ENCODE peak calls at places on chromosome 17, in four cellular contexts. P is thoracic aorta, K is H1, V is HFF-Myc. C is an unnamed sample.

GRCh38 chr17:37699285-37699973 is 45.4 kb downstream of the HNF1B start:
- DNase-seq in P (no peak), K (no peak), V (no peak), C (no peak)

GRCh38 chr17:78774956-78775571 is 7.0 kb downstream of the CYTH1 start:
- DNase-seq in P (no peak), K (no peak), V (no peak), C (no peak)

GRCh38 chr17:17935321-17936271 is 36.6 kb downstream of the TOM1L2 start:
- DNase-seq in P (no peak), K (no peak), V (no peak), C (peak)

GRCh38 chr17:79631640-79632431 is 21.0 kb upstream of the RBFOX3 start:
- DNase-seq in P (no peak), K (no peak), V (no peak), C (no peak)

GRCh38 chr17:62980842-62981241 is 14.8 kb downstream of the TANC2 start:
- DNase-seq in P (no peak), K (no peak), V (no peak), C (no peak)

GRCh38 chr17:16920628-16921020 is 51.3 kb downstream of the TNFRSF13B start:
- DNase-seq in P (no peak), K (no peak), V (no peak), C (no peak)

GRCh38 chr17:64661981-64662773 is at the start of gene SMURF2:
- DNase-seq in P (peak), K (peak), V (no peak), C (no peak)

GRCh38 chr17:60646701-60647100 is 30.9 kb upstream of the BCAS3 start:
- DNase-seq in P (no peak), K (no peak), V (no peak), C (no peak)

GRCh38 chr17:19991252-19991885 is 13.7 kb upstream of the AKAP10 start:
- DNase-seq in P (no peak), K (no peak), V (no peak), C (no peak)

GRCh38 chr17:20997711-20998570 is 44.9 kb downstream of the USP22 start:
- DNase-seq in P (no peak), K (no peak), V (no peak), C (no peak)

GRCh38 chr17:79026345-79027273 is 2.6 kb downstream of the C1QTNF1 start:
- DNase-seq in P (no peak), K (no peak), V (peak), C (no peak)

GRCh38 chr17:68539536-68540469 is 27.6 kb downstream of the PRKAR1A start:
- DNase-seq in P (no peak), K (no peak), V (peak), C (peak)

GRCh38 chr17:77301694-77302087 is 160.9 kb downstream of the SEC14L1 start:
- DNase-seq in P (no peak), K (no peak), V (no peak), C (no peak)

GRCh38 chr17:80099291-80100034 is 1.9 kb upstream of the GAA start:
- DNase-seq in P (no peak), K (no peak), V (no peak), C (no peak)

GRCh38 chr17:13016881-13017622 is 775 bp downstream of the ELAC2 start:
- DNase-seq in P (no peak), K (no peak), V (no peak), C (no peak)

GRCh38 chr17:73182616-73183310 is 10.1 kb upstream of the COG1 start:
- DNase-seq in P (no peak), K (no peak), V (no peak), C (no peak)

GRCh38 chr17:76902476-76902875 is 34.3 kb downstream of the MGAT5B start:
- DNase-seq in P (no peak), K (no peak), V (no peak), C (no peak)

GRCh38 chr17:61251939-61252865 is 147.4 kb upstream of the TBX2 start:
- DNase-seq in P (peak), K (no peak), V (peak), C (peak)

GRCh38 chr17:17341452-17341851 is 38.3 kb downstream of the NT5M start:
- DNase-seq in P (no peak), K (no peak), V (no peak), C (no peak)

GRCh38 chr17:59366040-59366757 is 34.7 kb downstream of the YPEL2 start:
- DNase-seq in P (no peak), K (peak), V (no peak), C (no peak)

GRCh38 chr17:48054238-48055185 is 6.4 kb downstream of the NFE2L1 start:
- DNase-seq in P (no peak), K (peak), V (no peak), C (peak)

GRCh38 chr17:15263206-15263579 is 1.9 kb downstream of the PMP22 start:
- DNase-seq in P (peak), K (no peak), V (no peak), C (peak)

GRCh38 chr17:82791532-82791931 is 39.7 kb downstream of the TBCD start:
- DNase-seq in P (no peak), K (no peak), V (peak), C (peak)

GRCh38 chr17:44965491-44966234 is 2.4 kb downstream of the C1QL1 start:
- DNase-seq in P (no peak), K (no peak), V (no peak), C (no peak)

GRCh38 chr17:40316571-40317344 is 7.8 kb downstream of the RARA start:
- DNase-seq in P (no peak), K (no peak), V (no peak), C (no peak)

GRCh38 chr17:43962479-43962878 is 8.7 kb upstream of the PYY start:
- DNase-seq in P (no peak), K (no peak), V (no peak), C (no peak)

GRCh38 chr17:77737442-77738265 is 220.8 kb upstream of the TNRC6C start:
- DNase-seq in P (no peak), K (no peak), V (no peak), C (no peak)

GRCh38 chr17:29642171-29642611 is 19.5 kb upstream of the CORO6 start:
- DNase-seq in P (no peak), K (no peak), V (no peak), C (no peak)

GRCh38 chr17:42683407-42684031 is 1.2 kb downstream of the CNTNAP1 start:
- DNase-seq in P (no peak), K (no peak), V (no peak), C (no peak)
- H3K4me3 ChIP-seq in P (peak), K (peak), V (peak), C (no peak)

GRCh38 chr17:8162232-8162996 is at the start of gene VAMP2:
- DNase-seq in P (no peak), K (no peak), V (no peak), C (no peak)
- TF ChIP-seq CTCF in P (no peak), K (no peak), V (no peak), C (peak)

GRCh38 chr17:57343717-57344116 is 87.4 kb downstream of the MSI2 start:
- DNase-seq in P (no peak), K (no peak), V (no peak), C (no peak)

GRCh38 chr17:57341611-57342010 is 85.3 kb downstream of the MSI2 start:
- DNase-seq in P (no peak), K (no peak), V (no peak), C (no peak)

GRCh38 chr17:57340160-57340981 is 84.0 kb downstream of the MSI2 start:
- DNase-seq in P (no peak), K (no peak), V (no peak), C (no peak)

GRCh38 chr17:57342963-57343589 is 86.8 kb downstream of the MSI2 start:
- DNase-seq in P (no peak), K (no peak), V (no peak), C (no peak)

GRCh38 chr17:57342141-57342540 is 85.8 kb downstream of the MSI2 start:
- DNase-seq in P (no peak), K (no peak), V (no peak), C (no peak)
- H3K4me3 ChIP-seq in P (no peak), K (peak), V (no peak), C (no peak)

GRCh38 chr17:32341141-32341856 is 674 bp downstream of the C17orf75 start:
- DNase-seq in P (no peak), K (no peak), V (no peak), C (no peak)
- TF ChIP-seq CTCF in P (no peak), K (no peak), V (no peak), C (peak)

GRCh38 chr17:2035549-2036490 is 5.9 kb downstream of the DPH1 start:
- DNase-seq in P (no peak), K (no peak), V (no peak), C (no peak)

GRCh38 chr17:2033128-2033527 is 3.2 kb downstream of the DPH1 start:
- DNase-seq in P (no peak), K (no peak), V (no peak), C (no peak)

GRCh38 chr17:2034157-2034556 is 4.2 kb downstream of the DPH1 start:
- DNase-seq in P (no peak), K (no peak), V (no peak), C (no peak)

GRCh38 chr17:2030779-2031163 is 818 bp downstream of the DPH1 start:
- DNase-seq in P (no peak), K (no peak), V (no peak), C (no peak)

DNA sequence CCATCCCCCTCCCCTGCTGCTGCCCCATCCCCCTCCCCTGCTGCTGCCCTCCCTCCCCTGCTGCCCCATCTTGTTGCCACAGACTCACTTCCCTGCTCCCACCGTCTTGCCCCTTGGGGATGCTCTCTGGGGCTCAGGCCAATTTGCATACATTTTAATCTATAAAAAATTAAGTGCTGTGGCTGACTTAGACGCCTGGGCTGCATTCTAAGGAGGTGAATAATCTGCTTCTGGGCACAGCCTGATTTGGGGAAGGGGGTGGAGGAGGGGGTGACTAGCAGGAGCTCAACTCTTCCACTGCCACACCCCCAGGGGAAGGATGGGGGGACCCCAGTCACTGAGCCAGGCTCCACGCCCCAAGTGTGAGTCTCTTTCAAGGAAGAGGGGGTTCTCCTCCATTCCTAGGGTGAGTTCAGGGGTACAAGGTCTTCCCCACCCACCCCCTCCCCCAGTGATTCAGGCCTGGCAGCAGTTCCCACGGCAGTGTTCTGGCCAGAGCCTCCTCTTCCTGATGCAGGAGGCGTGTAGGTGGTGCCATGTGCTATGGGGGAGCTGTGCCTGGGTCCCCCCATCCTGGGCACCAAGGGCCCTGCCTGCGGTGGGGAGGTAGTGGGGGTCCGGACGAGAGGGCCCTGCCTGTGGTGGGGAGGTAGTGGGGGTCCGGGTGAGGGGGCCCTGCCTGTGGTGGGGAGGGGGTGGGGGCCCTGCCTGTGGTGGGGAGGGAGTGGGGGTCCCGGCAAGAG is 5.0 kb downstream of the DPH1 start:
- DNase-seq in P (no peak), K (no peak), V (no peak), C (no peak)
- H3K4me3 ChIP-seq in P (no peak), K (no peak), V (no peak), C (no peak)